ENCODE peak calls at places on chromosomes 11 and 22, in four cellular contexts. A is PC-3, P is GM06990, Y is WTC11. M is an unnamed sample.

GRCh38 chr11:124329787-124330478 is 9.9 kb upstream of the OR8D2 start:
- DNase-seq in P (peak), Y (no peak), A (peak), M (peak)

GRCh38 chr11:3834349-3835099 is 6.2 kb downstream of the RHOG start:
- DNase-seq in Y (peak), P (no peak), A (no peak), M (no peak)

GRCh38 chr11:96014234-96014633 is 90.3 kb upstream of the MTMR2 start:
- DNase-seq in Y (no peak), P (no peak), A (peak), M (peak)

GRCh38 chr22:46969491-46969890 is 207.0 kb downstream of the TBC1D22A start:
- DNase-seq in Y (no peak), P (peak), A (no peak), M (no peak)

GRCh38 chr22:38106814-38107578 is 3.5 kb downstream of the BAIAP2L2 start:
- DNase-seq in A (no peak), P (peak), Y (no peak), M (no peak)

GRCh38 chr22:36544107-36544620 is 15.2 kb upstream of the EIF3D start:
- DNase-seq in P (no peak), Y (no peak), A (peak), M (no peak)

GRCh38 chr11:69636512-69636866 is 4.5 kb upstream of the CCND1 start:
- DNase-seq in P (no peak), Y (peak), A (peak), M (peak)

GRCh38 chr11:57150454-57150917 is 31.3 kb upstream of the LRRC55 start:
- DNase-seq in A (no peak), Y (no peak), P (no peak), M (no peak)

GRCh38 chr11:3920148-3920852 is 64.8 kb downstream of the STIM1 start:
- DNase-seq in P (no peak), A (peak), Y (no peak), M (peak)

GRCh38 chr11:125141178-125141577 is 23.4 kb upstream of the PKNOX2 start:
- DNase-seq in Y (no peak), A (no peak), P (no peak), M (no peak)

GRCh38 chr11:132685174-132685611 is 847.1 kb downstream of the OPCML start:
- DNase-seq in A (no peak), Y (no peak), P (no peak), M (peak)

GRCh38 chr11:18091731-18092130 is 14.2 kb downstream of the SAAL1 start:
- DNase-seq in Y (no peak), A (peak), P (no peak), M (no peak)

GRCh38 chr11:777288-778255 is at the start of gene GATD1:
- DNase-seq in Y (peak), A (peak), P (peak), M (peak)

GRCh38 chr11:62444271-62444833 is 25.5 kb downstream of the SCGB1A1 start:
- DNase-seq in Y (peak), P (peak), A (no peak), M (no peak)

GRCh38 chr11:1918436-1919315 is 827 bp upstream of the TNNT3 start:
- DNase-seq in P (no peak), Y (no peak), A (no peak), M (peak)

GRCh38 chr22:20406686-20407408 is 12.9 kb downstream of the ZNF74 start:
- DNase-seq in Y (no peak), A (no peak), P (no peak), M (no peak)

GRCh38 chr11:57663975-57664374 is 3.9 kb upstream of the ZDHHC5 start:
- DNase-seq in P (no peak), A (no peak), Y (no peak), M (no peak)

GRCh38 chr22:48756146-48757111 is 1071.2 kb downstream of the BRD1 start:
- DNase-seq in Y (peak), A (no peak), P (no peak), M (no peak)

GRCh38 chr11:34514597-34514996 is 1.0 kb upstream of the ELF5 start:
- DNase-seq in P (no peak), Y (no peak), A (no peak), M (no peak)

GRCh38 chr11:134759855-134760254 is 347.8 kb upstream of the B3GAT1 start:
- DNase-seq in A (no peak), Y (no peak), P (no peak), M (no peak)

GRCh38 chr11:127620660-127621059 is 620.1 kb upstream of the KIRREL3 start:
- DNase-seq in P (no peak), A (no peak), Y (no peak), M (peak)

GRCh38 chr11:69293819-69294505 is at the start of gene MYEOV:
- DNase-seq in P (peak), Y (peak), A (peak), M (peak)

GRCh38 chr11:68471360-68472340 is 11.1 kb downstream of the PPP6R3 start:
- DNase-seq in A (no peak), P (no peak), Y (no peak), M (peak)

GRCh38 chr11:32006799-32007388 is 84.0 kb upstream of the RCN1 start:
- DNase-seq in A (peak), P (no peak), Y (peak), M (peak)

GRCh38 chr11:126431401-126432064 is 76.0 kb downstream of the ST3GAL4 start:
- DNase-seq in P (no peak), Y (no peak), A (peak), M (peak)

GRCh38 chr11:119752946-119753345 is 23.9 kb upstream of the NECTIN1 start:
- DNase-seq in A (no peak), P (no peak), Y (no peak), M (no peak)

GRCh38 chr11:119750056-119750455 is 21.1 kb upstream of the NECTIN1 start:
- DNase-seq in Y (no peak), P (no peak), A (no peak), M (no peak)

GRCh38 chr11:119754199-119754598 is 25.2 kb upstream of the NECTIN1 start:
- DNase-seq in Y (no peak), A (no peak), P (no peak), M (no peak)

GRCh38 chr11:119751281-119752060 is 22.5 kb upstream of the NECTIN1 start:
- DNase-seq in P (peak), A (no peak), Y (no peak), M (no peak)

DNA sequence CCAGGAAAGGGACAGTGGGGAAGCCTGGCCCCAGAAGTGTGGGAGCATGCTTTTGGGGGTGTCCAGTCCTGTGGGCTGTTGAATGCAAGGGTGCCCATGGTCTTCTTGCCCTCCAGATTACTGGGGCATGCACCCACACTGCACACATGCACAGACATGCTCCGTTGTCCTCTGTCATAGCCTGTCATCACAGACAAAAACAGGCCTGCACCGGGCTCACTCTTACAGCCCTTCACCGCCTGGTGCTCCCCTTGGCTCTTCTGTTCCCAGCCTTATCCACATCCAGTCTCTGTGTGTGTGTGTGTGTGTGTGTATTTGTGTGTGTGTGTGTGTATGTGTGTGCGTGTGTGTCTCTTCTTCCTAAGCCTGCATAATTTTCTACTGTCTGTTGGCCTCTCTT is 23.3 kb upstream of the NECTIN1 start:
- DNase-seq in P (no peak), A (no peak), Y (no peak), M (no peak)
- TF ChIP-seq CTCF in P (no peak), A (no peak), Y (no peak), M (no peak)

GRCh38 chr11:107743161-107743560 is 31.3 kb upstream of the SLN start:
- DNase-seq in P (no peak), Y (no peak), A (no peak), M (no peak)

GRCh38 chr11:107744736-107745135 is 32.9 kb upstream of the SLN start:
- DNase-seq in P (no peak), Y (no peak), A (no peak), M (no peak)

GRCh38 chr11:107736546-107736945 is 24.7 kb upstream of the SLN start:
- DNase-seq in P (no peak), A (no peak), Y (no peak), M (no peak)

GRCh38 chr11:107740256-107740655 is 28.4 kb upstream of the SLN start:
- DNase-seq in A (no peak), Y (no peak), P (no peak), M (no peak)

DNA sequence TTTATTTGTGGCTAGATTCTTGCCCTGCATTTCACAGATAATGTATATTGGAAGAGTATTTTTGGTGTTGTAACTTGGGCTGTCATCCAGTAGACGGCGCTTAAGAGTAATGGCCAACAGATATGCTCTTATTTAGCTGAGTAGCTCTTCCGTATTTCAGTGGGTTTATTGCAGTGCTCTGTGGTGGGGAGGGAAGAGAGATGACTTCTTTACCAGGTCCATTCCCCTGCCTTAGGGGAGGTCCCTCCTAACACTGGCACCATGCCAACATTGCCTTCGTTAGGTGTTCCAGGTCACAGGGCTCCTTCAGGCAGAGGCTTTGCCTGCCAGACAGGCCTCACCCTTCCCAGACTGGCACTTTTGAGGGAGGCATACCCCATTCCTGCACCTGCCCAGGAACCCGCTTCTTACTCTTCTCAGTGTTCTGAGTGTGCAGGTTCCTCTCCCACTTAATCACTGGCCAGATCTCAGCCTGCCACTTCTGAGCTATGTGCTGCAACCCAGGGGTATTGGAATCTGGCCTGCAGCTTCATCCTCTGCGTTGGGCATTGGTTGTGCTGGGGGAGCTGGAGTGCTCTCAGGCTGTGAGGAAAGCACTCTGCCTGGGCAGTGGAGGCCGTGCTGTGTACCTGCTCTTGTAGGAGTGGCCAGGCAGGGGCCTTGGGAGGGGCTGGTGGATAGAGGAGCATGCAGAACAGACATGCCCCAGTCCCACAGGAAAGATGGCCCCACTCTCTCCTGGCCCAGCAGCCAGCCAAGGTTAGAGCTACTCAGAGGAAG is 29.4 kb upstream of the SLN start:
- DNase-seq in P (peak), A (peak), Y (no peak), M (peak)
- TF ChIP-seq CTCF in P (peak), A (peak), Y (peak), M (peak)

GRCh38 chr11:72816404-72816990 is 2.3 kb downstream of the ATG16L2 start:
- DNase-seq in A (no peak), P (no peak), Y (no peak), M (no peak)
- TF ChIP-seq CTCF in A (no peak), P (no peak), Y (no peak), M (no peak)

GRCh38 chr22:19375435-19375834 is 56.1 kb downstream of the HIRA start:
- DNase-seq in Y (no peak), A (no peak), P (no peak), M (no peak)
- TF ChIP-seq CTCF in Y (no peak), A (no peak), P (no peak), M (no peak)

GRCh38 chr11:107606122-107606521 is 15.2 kb downstream of the ELMOD1 start:
- DNase-seq in Y (peak), A (peak), P (no peak), M (no peak)
- TF ChIP-seq CTCF in Y (no peak), A (peak), P (peak), M (no peak)

DNA sequence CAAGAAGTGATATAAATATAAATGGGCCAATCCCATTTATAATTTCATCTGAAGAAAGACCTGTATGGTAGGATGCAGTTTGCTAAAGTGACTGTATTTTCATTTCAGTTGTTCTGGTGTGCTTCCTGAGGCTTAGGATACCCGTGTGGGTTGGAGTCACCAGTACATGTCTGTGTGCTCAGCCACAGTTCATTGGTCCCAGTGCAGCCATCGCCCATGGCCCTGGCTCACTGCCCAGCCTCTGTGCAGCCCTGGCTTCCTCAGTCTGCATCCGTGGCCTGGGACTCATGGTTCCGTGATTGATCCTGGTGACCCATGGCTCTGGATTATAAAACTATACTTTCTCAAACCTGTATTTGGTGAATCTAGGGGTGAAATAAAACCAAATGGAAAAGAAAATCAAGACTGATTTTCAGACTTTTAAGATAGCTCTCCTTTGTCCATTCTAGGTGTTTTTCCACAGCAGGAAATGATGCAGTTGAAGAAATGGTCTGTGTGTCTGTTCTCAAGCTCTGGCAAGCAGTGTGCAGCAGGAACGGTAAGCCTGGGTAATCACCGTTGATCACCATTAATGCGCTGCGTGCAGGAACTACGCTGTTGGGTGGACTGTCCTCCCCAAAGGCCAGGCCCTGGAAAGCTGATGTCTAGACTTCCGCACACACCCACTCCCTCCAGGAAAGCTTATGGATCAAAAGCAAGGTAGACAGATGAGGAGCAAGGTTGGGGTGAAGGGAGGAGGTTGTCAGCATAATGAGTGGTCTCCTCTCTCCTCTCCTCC is 27.2 kb downstream of the TTC12 start:
- DNase-seq in A (no peak), Y (no peak), P (no peak), M (no peak)
- TF ChIP-seq CTCF in A (no peak), Y (no peak), P (no peak), M (no peak)

DNA sequence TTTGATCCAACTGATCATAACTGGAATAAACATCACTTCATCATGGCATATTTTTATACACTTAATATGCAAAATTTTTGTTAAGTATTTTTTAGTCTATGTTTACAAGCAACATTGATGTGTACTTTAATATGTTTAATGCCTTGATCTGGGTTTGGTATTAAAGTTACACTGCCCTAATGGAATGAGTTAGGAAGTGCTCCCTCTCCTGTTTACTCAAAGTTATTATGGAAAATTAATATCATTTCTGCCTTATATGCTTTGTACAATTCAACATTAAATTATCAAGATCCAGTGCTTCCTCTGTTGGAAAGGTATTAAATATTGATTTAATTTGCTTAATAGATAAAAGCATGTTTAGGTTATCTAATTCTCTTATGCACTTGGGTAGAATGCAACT is 927.3 kb upstream of the RAG2 start:
- DNase-seq in Y (no peak), P (no peak), A (peak), M (no peak)
- TF ChIP-seq CTCF in Y (no peak), P (no peak), A (peak), M (peak)

GRCh38 chr22:24497879-24498278 is 2.7 kb downstream of the UPB1 start:
- DNase-seq in P (no peak), Y (no peak), A (no peak), M (no peak)
- TF ChIP-seq CTCF in P (no peak), Y (no peak), A (no peak), M (no peak)

M was measured in MCF 10A.